ENCODE peak calls at places on chromosomes 11 and 22, in ten cellular contexts. B, H, G, T, Q, Y, E, N, O and K are unnamed samples.

GRCh38 chr11:85923455-85923854 is 68.3 kb downstream of the CCDC83 start:
- DNase-seq in B (no peak), H (no peak), O (no peak), N (no peak), Q (no peak), Y (no peak), T (no peak), E (no peak), G (no peak), K (no peak)

GRCh38 chr22:21902296-21903087 is 35.0 kb upstream of the MAPK1 start:
- DNase-seq in B (no peak), E (no peak), N (no peak), G (no peak), O (no peak), Y (no peak), Q (no peak), T (no peak), H (no peak), K (no peak)

GRCh38 chr11:76736266-76736665 is 46.9 kb upstream of the TSKU start:
- DNase-seq in G (no peak), H (no peak), T (no peak), E (no peak), B (no peak), N (no peak), Y (no peak), Q (no peak), O (no peak), K (no peak)

GRCh38 chr22:17087176-17088131 is 2.7 kb downstream of the IL17RA start:
- DNase-seq in E (no peak), O (peak; percentile 91), Q (no peak), T (peak; percentile 45), H (peak; percentile 55), N (peak; percentile 42), Y (peak; percentile 30), B (no peak), G (no peak), K (peak; percentile 12)

GRCh38 chr22:38700271-38700788 is 413 bp downstream of the JOSD1 start:
- DNase-seq in Q (peak; percentile 68), T (no peak), G (peak; percentile 67), N (peak; percentile 71), Y (peak; percentile 91), E (peak; percentile 74), H (peak; percentile 84), B (peak; percentile 74), O (no peak), K (peak; percentile 74)

GRCh38 chr22:32644252-32645100 is 157.0 kb upstream of the TIMP3 start:
- DNase-seq in Q (peak; percentile 54), H (peak; percentile 77), T (peak; percentile 28), O (peak; percentile 59), Y (peak; percentile 75), B (peak; percentile 36), E (peak; percentile 60), G (peak; percentile 56), N (peak; percentile 34), K (peak; percentile 83)

GRCh38 chr11:10500757-10501684 is 40.0 kb downstream of the RNF141 start:
- DNase-seq in E (peak; percentile 8), H (peak; percentile 32), T (no peak), Q (peak; percentile 22), B (no peak), Y (no peak), O (no peak), N (no peak), G (no peak), K (no peak)

GRCh38 chr11:130839950-130840666 is 76.2 kb downstream of the SNX19 start:
- DNase-seq in G (no peak), H (peak; percentile 74), E (no peak), N (no peak), Y (no peak), O (peak; percentile 56), B (no peak), Q (no peak), T (no peak), K (no peak)

GRCh38 chr11:116691779-116692178 is 81.0 kb downstream of the BUD13 start:
- DNase-seq in O (peak; percentile 6), E (peak; percentile 40), B (peak; percentile 86), N (peak; percentile 52), Y (no peak), H (peak; percentile 65), T (peak; percentile 30), Q (peak; percentile 50), G (peak; percentile 49), K (peak; percentile 61)

GRCh38 chr11:47863189-47863892 is 15.2 kb upstream of the NUP160 start:
- DNase-seq in H (no peak), G (no peak), E (no peak), O (peak; percentile 92), B (no peak), Q (no peak), T (no peak), Y (no peak), N (peak; percentile 10), K (no peak)

GRCh38 chr11:27973851-27974536 is 134.0 kb downstream of the KIF18A start:
- DNase-seq in H (no peak), O (peak; percentile 19), G (no peak), B (no peak), T (no peak), Y (no peak), E (no peak), N (no peak), Q (no peak), K (no peak)

DNA sequence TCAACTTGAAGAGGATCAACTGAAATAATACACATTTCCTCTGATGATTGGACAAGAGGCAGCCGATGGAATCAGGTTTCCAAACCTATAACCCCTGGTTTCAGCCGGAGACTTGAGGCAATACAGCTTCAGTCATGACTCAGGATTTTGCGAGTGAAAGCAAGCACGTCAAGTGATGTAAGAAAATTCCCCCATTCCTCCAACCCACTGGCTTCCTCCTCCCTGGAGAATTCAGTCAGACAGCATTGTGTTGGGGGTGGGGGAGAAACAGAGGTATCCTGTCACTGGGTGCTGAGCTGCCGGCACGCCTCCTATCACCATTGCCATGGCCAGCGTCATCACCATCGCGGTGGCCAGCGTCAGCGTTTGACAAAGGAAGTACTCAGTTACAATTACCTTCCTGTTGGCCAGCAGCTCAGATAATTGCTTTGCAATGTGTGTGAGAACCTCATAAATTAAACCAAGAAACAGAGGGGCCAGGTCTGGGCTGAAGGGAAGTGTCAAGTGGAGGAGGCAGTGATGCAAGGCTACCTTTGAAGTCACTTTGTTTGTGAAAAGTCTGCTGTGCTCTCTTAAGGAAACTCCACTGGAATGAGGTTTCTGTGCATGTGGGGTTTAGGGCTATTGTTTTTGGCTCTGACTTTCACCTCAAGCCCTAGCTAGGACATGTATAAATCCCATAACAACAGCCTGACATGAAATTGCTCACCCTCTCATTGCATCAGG is 50.3 kb downstream of the LIF start:
- DNase-seq in E (peak; percentile 71), Y (peak; percentile 86), T (peak; percentile 53), O (peak; percentile 100), Q (peak; percentile 81), N (no peak), G (peak; percentile 73), B (peak; percentile 94), H (peak; percentile 93), K (peak; percentile 58)
- H3K4me1 ChIP-seq in E (peaks cover 9% of the 10 kb centered on the region), Y (peaks cover 33% of the 10 kb centered on the region), T (peaks cover 10% of the 10 kb centered on the region), O (peaks cover 25% of the 10 kb centered on the region), Q (peaks cover 6% of the 10 kb centered on the region), N (no peaks in the 10 kb centered on the region), G (peaks cover 16% of the 10 kb centered on the region), B (peaks cover 19% of the 10 kb centered on the region), H (peaks cover 4% of the 10 kb centered on the region), K (peaks cover 9% of the 10 kb centered on the region)

DNA sequence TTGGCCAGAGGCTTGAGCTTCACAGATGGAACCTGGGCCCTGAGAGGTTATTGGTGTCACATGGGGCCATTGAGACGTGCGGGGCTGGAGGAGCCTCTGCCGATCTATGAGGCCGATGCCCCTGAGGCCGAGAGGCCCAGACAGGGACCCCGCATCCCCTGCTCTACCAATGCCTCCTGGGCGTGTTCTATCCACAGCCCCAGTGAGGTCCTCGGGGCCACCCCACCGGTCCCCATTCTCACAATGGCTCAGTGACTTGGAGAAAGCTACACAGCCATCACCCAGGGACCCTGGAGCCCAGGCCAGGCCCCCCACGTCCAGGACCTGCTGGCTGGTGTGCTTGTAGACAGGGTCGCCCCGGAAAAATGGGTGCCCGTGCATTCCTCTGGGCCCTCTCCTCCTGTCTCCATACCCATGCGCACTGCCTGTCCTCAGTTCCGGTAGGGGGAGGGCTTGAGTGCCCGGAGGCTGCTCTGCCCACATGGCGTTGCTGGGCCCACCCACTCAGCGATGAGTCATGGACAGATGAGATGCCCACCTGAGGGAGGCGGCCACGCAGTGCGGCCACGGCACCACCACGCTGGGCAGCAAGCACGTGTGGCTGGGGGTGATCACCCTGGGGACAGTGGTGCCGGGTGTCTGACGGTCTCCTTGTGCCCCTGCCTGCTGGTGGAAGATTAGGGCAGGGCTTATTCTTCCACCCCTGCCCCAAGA is 1224.7 kb downstream of the BRD1 start:
- DNase-seq in G (no peak), E (no peak), Y (no peak), H (no peak), O (no peak), Q (no peak), T (no peak), N (no peak), B (no peak), K (no peak)
- H3K27ac ChIP-seq in G (no peak overlapping the region), E (no peak overlapping the region), Y (no peak overlapping the region), H (no peak overlapping the region), O (no peak overlapping the region), Q (no peak overlapping the region), T (no peak overlapping the region), N (no peak overlapping the region), B (no peak overlapping the region), K (no peak overlapping the region)

GRCh38 chr11:45930031-45930794 is 7.8 kb downstream of the LARGE2 start:
- DNase-seq in T (peak; percentile 91), Q (no peak), Y (peak; percentile 73), E (peak; percentile 27), H (peak; percentile 67), B (no peak), N (peak; percentile 72), O (no peak), G (peak; percentile 75), K (no peak)
- H3K4me3 ChIP-seq in T (no peak overlapping the region), Q (no peak overlapping the region), Y (no peak overlapping the region), E (no peak overlapping the region), H (no peak overlapping the region), B (no peak overlapping the region), N (no peak overlapping the region), O (no peak overlapping the region), G (no peak overlapping the region), K (no peak overlapping the region)

GRCh38 chr22:35598396-35598710 is 18.8 kb downstream of the MB start:
- DNase-seq in H (no peak), O (no peak), N (no peak), G (no peak), Y (no peak), Q (no peak), T (no peak), B (no peak), E (no peak), K (no peak)

GRCh38 chr22:35601743-35602633 is 15.1 kb downstream of the MB start:
- DNase-seq in Y (peak; percentile 73), E (no peak), H (no peak), B (no peak), G (peak; percentile 50), Q (peak; percentile 44), T (no peak), N (no peak), O (peak; percentile 72), K (peak; percentile 61)

GRCh38 chr22:35601013-35601580 is 16.0 kb downstream of the MB start:
- DNase-seq in T (no peak), G (no peak), Y (no peak), E (no peak), O (no peak), H (no peak), B (no peak), Q (no peak), N (no peak), K (no peak)

GRCh38 chr22:35599364-35599763 is 17.8 kb downstream of the MB start:
- DNase-seq in O (no peak), E (no peak), N (no peak), G (no peak), Q (no peak), B (no peak), T (no peak), H (no peak), Y (no peak), K (no peak)

GRCh38 chr22:35600466-35600865 is 16.7 kb downstream of the MB start:
- DNase-seq in B (no peak), O (no peak), Q (no peak), G (no peak), N (no peak), T (no peak), Y (no peak), H (no peak), E (no peak), K (no peak)
- H3K4me1 ChIP-seq in B (no peaks in the 10 kb centered on the region), O (peaks cover 1% of the 10 kb centered on the region), Q (no peaks in the 10 kb centered on the region), G (peaks cover 25% of the 10 kb centered on the region), N (no peaks in the 10 kb centered on the region), T (no peaks in the 10 kb centered on the region), Y (no peaks in the 10 kb centered on the region), H (no peaks in the 10 kb centered on the region), E (no peaks in the 10 kb centered on the region), K (no peaks in the 10 kb centered on the region)